ENCODE peak calls at places on chromosomes 13 and 19, in ten cellular contexts. H, F, P, E, W, J, Y, M, Z and V are unnamed samples.

GRCh38 chr13:24277721-24278120 is 31.7 kb upstream of the C1QTNF9 start:
- DNase-seq in H (no peak), F (no peak), P (no peak), E (no peak), W (no peak), J (no peak), Y (no peak), M (no peak), Z (no peak), V (no peak)

GRCh38 chr19:34126966-34127365 is 45.3 kb upstream of the LSM14A start:
- DNase-seq in H (no peak), F (no peak), P (no peak), E (no peak), W (no peak), J (no peak), Y (no peak), M (no peak), Z (no peak), V (no peak)

GRCh38 chr13:32791545-32792172 is 205.4 kb downstream of the PDS5B start:
- DNase-seq in H (peak), F (no peak), P (no peak), E (peak), W (peak), J (no peak), Y (no peak), M (no peak), Z (no peak), V (peak)

GRCh38 chr19:17256130-17256529 is 8.4 kb downstream of the USHBP1 start:
- DNase-seq in H (no peak), F (no peak), P (no peak), E (no peak), W (no peak), J (no peak), Y (no peak), M (no peak), Z (no peak), V (no peak)

GRCh38 chr19:1567116-1567847 is 843 bp downstream of the MEX3D start:
- DNase-seq in H (no peak), F (no peak), P (no peak), E (no peak), W (no peak), J (peak), Y (no peak), M (no peak), Z (peak), V (no peak)

GRCh38 chr19:3095375-3096191 is 1.4 kb downstream of the GNA11 start:
- DNase-seq in H (peak), F (no peak), P (no peak), E (peak), W (no peak), J (no peak), Y (peak), M (peak), Z (no peak), V (no peak)

GRCh38 chr19:2215281-2215751 is 20.8 kb downstream of the PLEKHJ1 start:
- DNase-seq in H (no peak), F (no peak), P (peak), E (peak), W (no peak), J (no peak), Y (no peak), M (no peak), Z (no peak), V (no peak)

GRCh38 chr19:38665950-38666661 is 18.7 kb downstream of the ACTN4 start:
- DNase-seq in H (peak), F (no peak), P (no peak), E (no peak), W (no peak), J (no peak), Y (no peak), M (no peak), Z (no peak), V (no peak)

GRCh38 chr13:114313061-114313860 is 1.0 kb upstream of the CHAMP1 start:
- DNase-seq in H (peak), F (no peak), P (no peak), E (no peak), W (peak), J (peak), Y (peak), M (no peak), Z (peak), V (peak)

GRCh38 chr19:47210689-47211316 is 20.2 kb downstream of the BBC3 start:
- DNase-seq in H (peak), F (peak), P (peak), E (peak), W (peak), J (peak), Y (peak), M (peak), Z (peak), V (peak)

GRCh38 chr13:23723463-23723862 is 153.3 kb downstream of the TNFRSF19 start:
- DNase-seq in H (peak), F (no peak), P (no peak), E (no peak), W (no peak), J (peak), Y (no peak), M (no peak), Z (no peak), V (no peak)

GRCh38 chr19:53581871-53582279 is 43.9 kb downstream of the ZNF331 start:
- DNase-seq in H (no peak), F (no peak), P (no peak), E (no peak), W (no peak), J (no peak), Y (no peak), M (no peak), Z (no peak), V (no peak)

GRCh38 chr13:109333893-109334651 is 452.3 kb downstream of the IRS2 start:
- DNase-seq in H (no peak), F (no peak), P (peak), E (no peak), W (no peak), J (no peak), Y (no peak), M (no peak), Z (no peak), V (no peak)

GRCh38 chr19:18798384-18799352 is 7.6 kb upstream of the COMP start:
- DNase-seq in H (no peak), F (no peak), P (peak), E (no peak), W (no peak), J (no peak), Y (no peak), M (no peak), Z (no peak), V (no peak)

GRCh38 chr19:39413269-39413902 is 917 bp downstream of the PLEKHG2 start:
- DNase-seq in H (peak), F (peak), P (no peak), E (no peak), W (peak), J (no peak), Y (no peak), M (no peak), Z (no peak), V (peak)

GRCh38 chr19:9115307-9115813 is at the start of gene OR7G1:
- DNase-seq in H (no peak), F (no peak), P (no peak), E (no peak), W (no peak), J (no peak), Y (no peak), M (no peak), Z (no peak), V (no peak)

GRCh38 chr19:34263745-34264237 is 9.4 kb downstream of the GARRE1 start:
- DNase-seq in H (no peak), F (no peak), P (no peak), E (no peak), W (no peak), J (no peak), Y (no peak), M (no peak), Z (no peak), V (no peak)